ENCODE peak calls at places on chromosomes 12 and 14, in six cellular contexts. B, Y, Z, A, E and W are unnamed samples.

GRCh38 chr12:60144395-60144794 is 548.6 kb downstream of the SLC16A7 start:
- DNase-seq in Z (no peak), A (no peak), Y (no peak), B (peak; percentile 88), E (no peak), W (no peak)

GRCh38 chr12:13000935-13001724 is 1.1 kb upstream of the HEBP1 start:
- DNase-seq in B (peak; percentile 19), Z (peak; percentile 23), E (peak; percentile 71), Y (peak; percentile 48), A (no peak), W (peak; percentile 41)

GRCh38 chr12:123398177-123398916 is 14.4 kb downstream of the KMT5A start:
- DNase-seq in Y (no peak), Z (no peak), B (no peak), A (no peak), E (no peak), W (no peak)

GRCh38 chr14:52124791-52125661 is 56.2 kb upstream of the NID2 start:
- DNase-seq in B (no peak), Z (no peak), E (no peak), A (no peak), Y (no peak), W (no peak)

GRCh38 chr12:117472983-117473382 is 111.6 kb upstream of the NOS1 start:
- DNase-seq in Z (peak; percentile 9), Y (no peak), E (peak; percentile 84), A (no peak), B (peak; percentile 21), W (no peak)

GRCh38 chr12:46585854-46586621 is 213.5 kb upstream of the SLC38A2 start:
- DNase-seq in Z (peak; percentile 93), Y (no peak), E (no peak), B (peak; percentile 81), A (no peak), W (no peak)

GRCh38 chr12:18171571-18171970 is 81.6 kb upstream of the RERGL start:
- DNase-seq in B (no peak), E (no peak), Z (no peak), A (no peak), Y (no peak), W (no peak)

GRCh38 chr14:105092124-105092911 is 27.1 kb upstream of the GPR132 start:
- DNase-seq in E (peak; percentile 63), B (no peak), Z (no peak), Y (no peak), A (no peak), W (no peak)

GRCh38 chr14:90600619-90601018 is 203.8 kb downstream of the CALM1 start:
- DNase-seq in E (no peak), B (no peak), A (no peak), Z (no peak), Y (no peak), W (no peak)

GRCh38 chr14:96243785-96244184 is 12.2 kb upstream of the BDKRB1 start:
- DNase-seq in Z (no peak), Y (no peak), A (no peak), E (no peak), B (no peak), W (no peak)

GRCh38 chr12:51820721-51821422 is 27.6 kb downstream of the FIGNL2 start:
- DNase-seq in E (peak; percentile 86), A (no peak), Y (peak; percentile 65), B (peak; percentile 36), Z (no peak), W (no peak)

GRCh38 chr12:57202321-57202720 is 14.3 kb upstream of the NXPH4 start:
- DNase-seq in Y (no peak), E (no peak), B (no peak), A (no peak), Z (no peak), W (no peak)

GRCh38 chr14:102046337-102047278 is 40.2 kb downstream of the HSP90AA1 start:
- DNase-seq in E (peak; percentile 81), B (peak; percentile 83), A (no peak), Y (no peak), Z (peak; percentile 70), W (no peak)

GRCh38 chr12:13093191-13093849 is 10.1 kb downstream of the GSG1 start:
- DNase-seq in E (no peak), Y (no peak), B (no peak), A (no peak), Z (no peak), W (no peak)

GRCh38 chr14:69312608-69313007 is 52.6 kb downstream of the GALNT16 start:
- DNase-seq in E (no peak), B (no peak), A (no peak), Y (no peak), Z (no peak), W (no peak)

GRCh38 chr12:118137148-118137678 is 1.3 kb downstream of the PEBP1 start:
- DNase-seq in E (no peak), B (no peak), Y (no peak), Z (no peak), A (no peak), W (no peak)

GRCh38 chr14:102594514-102595175 is 2.2 kb downstream of the RCOR1 start:
- DNase-seq in E (no peak), B (peak; percentile 84), A (peak; percentile 66), Z (peak; percentile 70), Y (peak; percentile 62), W (peak; percentile 71)

GRCh38 chr12:77847060-77847541 is 16.4 kb downstream of the NAV3 start:
- DNase-seq in E (no peak), Y (peak; percentile 10), A (peak; percentile 75), B (no peak), Z (no peak), W (peak; percentile 5)

GRCh38 chr14:55221968-55222367 is 30.6 kb upstream of the DLGAP5 start:
- DNase-seq in Y (no peak), Z (no peak), A (no peak), B (no peak), E (no peak), W (no peak)
- TF ChIP-seq TAF1 in Y (no peak), Z (no peak), A (no peak), B (no peak), E (no peak), W (no peak)

DNA sequence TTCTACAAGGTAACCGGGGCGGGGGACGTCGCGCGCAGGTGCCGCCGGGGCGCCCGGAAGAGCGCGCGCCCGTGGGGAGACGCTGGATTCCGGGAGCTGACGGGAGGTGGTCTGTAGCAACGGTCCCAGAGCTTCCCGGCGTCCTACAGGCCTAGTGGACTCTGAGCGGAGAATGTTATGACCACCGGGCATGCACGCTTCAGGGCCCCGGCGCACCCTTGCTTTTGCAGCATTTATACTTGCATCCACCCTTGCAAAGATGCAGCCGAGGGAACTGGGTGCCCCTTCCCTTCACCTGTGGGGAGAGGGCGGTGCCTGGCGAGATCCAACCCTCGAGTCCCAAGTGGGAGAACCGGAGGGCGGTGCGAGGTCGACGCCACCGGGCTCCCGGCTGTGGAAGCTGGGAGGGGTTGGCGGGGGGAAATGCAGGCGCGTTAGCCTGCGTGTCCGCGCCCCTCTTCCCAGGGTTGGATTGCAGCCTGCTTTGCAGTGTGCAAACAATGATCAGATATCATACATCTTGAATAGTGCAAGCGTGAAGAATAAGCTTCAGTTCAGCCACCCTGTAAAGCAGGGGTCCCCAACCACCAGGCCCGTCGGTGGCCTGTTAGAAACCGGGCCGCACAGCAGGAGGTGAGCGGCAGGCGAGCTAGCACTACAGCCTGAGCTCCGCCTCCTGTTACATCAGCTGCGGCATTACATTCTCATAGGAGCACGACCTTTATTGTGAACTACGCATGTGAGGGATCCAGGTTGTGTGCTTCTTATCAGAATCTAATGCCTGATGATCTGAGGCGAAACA is 576 bp downstream of the ERP29 start:
- DNase-seq in Y (no peak), A (peak; percentile 32), B (peak; percentile 91), E (peak; percentile 83), Z (peak; percentile 84), W (no peak)
- TF ChIP-seq POLR2A in Y (peak; percentile 81), A (peak; percentile 83), B (peak; percentile 64), E (peak; percentile 67), Z (peak; percentile 95), W (peak; percentile 82)

GRCh38 chr14:58607571-58608317 is 30.0 kb upstream of the DACT1 start:
- DNase-seq in Z (no peak), B (no peak), E (no peak), Y (no peak), A (no peak), W (no peak)
- TF ChIP-seq TAF1 in Z (no peak), B (no peak), E (no peak), Y (no peak), A (no peak), W (no peak)

GRCh38 chr12:6492838-6493579 is at the start of gene MRPL51:
- DNase-seq in Y (peak; percentile 82), Z (peak; percentile 90), B (peak; percentile 95), E (peak; percentile 98), A (peak; percentile 72), W (peak; percentile 87)
- TF ChIP-seq POLR2A in Y (peak; percentile 96), Z (peak; percentile 79), B (peak; percentile 92), E (peak; percentile 76), A (peak; percentile 87), W (peak; percentile 88)

GRCh38 chr12:104281636-104282035 is 21.9 kb upstream of the EID3 start:
- DNase-seq in A (no peak), B (no peak), Z (no peak), E (no peak), Y (no peak), W (no peak)
- TF ChIP-seq TAF1 in A (no peak), B (no peak), Z (no peak), E (no peak), Y (no peak), W (no peak)

GRCh38 chr12:106247731-106248176 is at the start of gene CKAP4:
- DNase-seq in A (no peak), Y (peak; percentile 73), B (no peak), E (no peak), Z (peak; percentile 30), W (peak; percentile 71)

GRCh38 chr12:106248849-106249371 is 1.1 kb upstream of the CKAP4 start:
- DNase-seq in Y (no peak), A (no peak), B (no peak), Z (no peak), E (no peak), W (no peak)

GRCh38 chr12:106249411-106250135 is 1.8 kb upstream of the CKAP4 start:
- DNase-seq in Z (no peak), Y (peak; percentile 44), A (peak; percentile 53), E (no peak), B (no peak), W (peak; percentile 51)

GRCh38 chr12:106246891-106247730 is 709 bp downstream of the CKAP4 start:
- DNase-seq in Z (no peak), B (peak; percentile 29), A (no peak), Y (peak; percentile 53), E (peak; percentile 63), W (peak; percentile 60)

GRCh38 chr12:106248177-106248848 is 493 bp upstream of the CKAP4 start:
- DNase-seq in E (peak; percentile 78), A (no peak), B (no peak), Z (peak; percentile 19), Y (peak; percentile 35), W (peak; percentile 34)
- TF ChIP-seq POLR2A in E (peak; percentile 56), A (peak; percentile 55), B (no peak), Z (peak; percentile 35), Y (no peak), W (no peak)